ENCODE peak calls at places on chromosomes 12 and 14, in five cellular contexts. One of them, this sample, is unnamed.

GRCh38 chr12:25051583-25052190 is 102.8 kb upstream of the BCAT1 start:
- DNase-seq in MM.1S: peak; percentile 63
- DNase-seq in endodermal cell: no peak
- DNase-seq in mammary epithelial cell: no peak
- DNase-seq in GM23248: no peak
- DNase-seq in this sample: no peak

GRCh38 chr12:57233357-57234232 is 4.1 kb downstream of the SHMT2 start:
- DNase-seq in MM.1S: no peak
- DNase-seq in endodermal cell: peak; percentile 62
- DNase-seq in mammary epithelial cell: no peak
- DNase-seq in GM23248: peak; percentile 77
- DNase-seq in this sample: no peak

GRCh38 chr12:67827820-67828383 is 161.3 kb upstream of the IFNG-AS1 start:
- DNase-seq in MM.1S: no peak
- DNase-seq in endodermal cell: no peak
- DNase-seq in mammary epithelial cell: peak; percentile 99
- DNase-seq in GM23248: peak; percentile 98
- DNase-seq in this sample: peak; percentile 97

GRCh38 chr12:95802482-95803264 is 12.1 kb upstream of the NTN4 start:
- DNase-seq in MM.1S: no peak
- DNase-seq in endodermal cell: no peak
- DNase-seq in mammary epithelial cell: peak; percentile 88
- DNase-seq in GM23248: peak; percentile 86
- DNase-seq in this sample: peak; percentile 89

GRCh38 chr12:30019386-30020140 is 235.8 kb upstream of the TMTC1 start:
- DNase-seq in MM.1S: no peak
- DNase-seq in endodermal cell: no peak
- DNase-seq in mammary epithelial cell: no peak
- DNase-seq in GM23248: no peak
- DNase-seq in this sample: no peak

GRCh38 chr14:35215110-35215872 is 76.9 kb upstream of the PSMA6 start:
- DNase-seq in MM.1S: no peak
- DNase-seq in endodermal cell: no peak
- DNase-seq in mammary epithelial cell: peak; percentile 31
- DNase-seq in GM23248: peak; percentile 67
- DNase-seq in this sample: peak; percentile 18

GRCh38 chr14:62187265-62187664 is 425.0 kb downstream of the SNAPC1 start:
- DNase-seq in MM.1S: no peak
- DNase-seq in endodermal cell: peak; percentile 73
- DNase-seq in mammary epithelial cell: no peak
- DNase-seq in GM23248: no peak
- DNase-seq in this sample: no peak

GRCh38 chr12:15962760-15963159 is 51.6 kb downstream of the DERA start:
- DNase-seq in MM.1S: no peak
- DNase-seq in endodermal cell: no peak
- DNase-seq in mammary epithelial cell: peak; percentile 87
- DNase-seq in GM23248: peak; percentile 15
- DNase-seq in this sample: peak; percentile 77

GRCh38 chr12:26847431-26847830 is 14.4 kb upstream of the ITPR2 start:
- DNase-seq in MM.1S: no peak
- DNase-seq in endodermal cell: no peak
- DNase-seq in mammary epithelial cell: no peak
- DNase-seq in GM23248: no peak
- DNase-seq in this sample: no peak

GRCh38 chr12:101935769-101936741 is 58.7 kb downstream of the DRAM1 start:
- DNase-seq in MM.1S: peak; percentile 91
- DNase-seq in endodermal cell: peak; percentile 73
- DNase-seq in mammary epithelial cell: peak; percentile 96
- DNase-seq in GM23248: peak; percentile 97
- DNase-seq in this sample: peak; percentile 97

GRCh38 chr12:115709410-115710065 is 568.0 kb downstream of the MED13L start:
- DNase-seq in MM.1S: no peak
- DNase-seq in endodermal cell: no peak
- DNase-seq in mammary epithelial cell: no peak
- DNase-seq in GM23248: peak; percentile 22
- DNase-seq in this sample: no peak

GRCh38 chr12:114166360-114166759 is 200.2 kb upstream of the RBM19 start:
- DNase-seq in MM.1S: no peak
- DNase-seq in endodermal cell: peak; percentile 91
- DNase-seq in mammary epithelial cell: no peak
- DNase-seq in GM23248: peak; percentile 61
- DNase-seq in this sample: no peak

DNA sequence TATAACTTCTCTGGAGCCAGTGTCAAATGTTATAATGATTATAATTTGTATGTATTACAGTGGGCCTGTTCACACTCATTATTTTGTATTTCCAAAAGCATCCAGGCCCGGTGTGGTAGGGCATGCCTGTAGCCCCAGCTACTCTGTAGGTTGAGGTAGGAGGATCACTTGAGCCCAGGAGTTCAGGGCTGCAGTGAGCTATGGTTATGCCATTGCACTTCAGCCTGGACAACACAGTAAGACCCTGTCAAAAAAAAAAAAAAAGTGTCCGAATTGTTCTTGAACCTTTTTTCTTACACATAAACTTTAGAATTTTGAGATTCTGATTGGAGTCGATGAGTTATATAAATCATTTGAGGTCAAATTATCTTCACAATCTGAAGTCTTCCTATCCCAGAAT is 1.0 kb downstream of the ZNF84 start:
- DNase-seq in MM.1S: no peak
- DNase-seq in endodermal cell: no peak
- DNase-seq in mammary epithelial cell: no peak
- DNase-seq in GM23248: peak; percentile 6
- DNase-seq in this sample: no peak
- H3K27ac ChIP-seq in MM.1S: no peak overlapping the region
- H3K27ac ChIP-seq in endodermal cell: no peak overlapping the region
- H3K27ac ChIP-seq in mammary epithelial cell: peak overlapping the region; percentile 82
- H3K27ac ChIP-seq in GM23248: peak overlapping the region; percentile 72
- H3K27ac ChIP-seq in this sample: peak overlapping the region; percentile 30

DNA sequence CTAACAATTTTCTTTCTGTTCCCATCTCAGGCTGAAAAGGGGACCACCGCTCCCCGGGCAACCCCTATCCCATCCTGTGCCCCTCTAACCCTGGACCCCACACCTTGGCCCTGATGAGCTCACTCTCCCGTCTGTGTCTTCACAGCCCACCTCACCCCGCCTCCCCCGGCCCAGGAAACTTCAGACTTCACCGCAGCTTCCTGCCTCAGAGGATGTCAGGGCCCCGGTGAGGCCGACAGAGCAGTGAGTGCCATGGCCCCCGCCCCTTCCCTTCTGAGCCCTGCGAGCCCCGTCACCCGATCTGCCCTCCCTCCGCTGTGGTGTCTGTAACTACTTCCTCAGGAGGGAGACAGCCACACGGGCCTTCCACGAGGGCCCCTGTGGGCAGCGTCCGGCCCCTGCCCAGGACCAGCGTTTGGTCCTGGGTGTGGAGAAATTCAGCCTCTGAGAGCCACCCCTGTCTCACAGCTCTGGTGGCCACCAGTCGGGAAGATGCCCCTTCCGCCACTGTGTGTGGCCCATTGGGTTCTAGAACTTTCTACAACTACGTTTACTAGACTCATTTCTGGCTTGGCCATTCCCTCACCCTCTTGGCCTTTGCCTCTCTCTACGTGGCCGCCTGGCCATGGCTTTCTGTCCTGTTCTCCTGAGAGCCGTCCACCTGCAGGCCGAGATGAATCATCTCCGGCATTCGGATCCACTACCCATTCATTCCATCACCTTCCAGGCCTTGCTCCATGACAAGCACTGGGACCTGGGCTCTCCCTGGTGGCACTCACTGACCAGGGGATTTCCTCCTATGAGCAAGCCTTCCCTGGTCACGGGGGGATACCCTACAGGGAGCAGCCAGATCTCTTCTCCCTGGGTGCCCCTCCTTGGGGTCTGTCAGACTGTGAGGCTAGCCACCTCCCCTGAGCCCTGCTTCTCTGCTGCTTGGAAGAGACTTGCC is 3.4 kb downstream of the RHOF start:
- DNase-seq in MM.1S: peak; percentile 73
- DNase-seq in endodermal cell: no peak
- DNase-seq in mammary epithelial cell: no peak
- DNase-seq in GM23248: no peak
- DNase-seq in this sample: no peak
- H3K4me1 ChIP-seq in MM.1S: peaks cover 17% of the 10 kb centered on the region
- H3K4me1 ChIP-seq in endodermal cell: peaks cover 14% of the 10 kb centered on the region
- H3K4me1 ChIP-seq in mammary epithelial cell: peaks cover 30% of the 10 kb centered on the region
- H3K4me1 ChIP-seq in GM23248: peaks cover 12% of the 10 kb centered on the region
- H3K4me1 ChIP-seq in this sample: peaks cover under 1% of the 10 kb centered on the region

GRCh38 chr12:51905507-51906438 is 1.5 kb upstream of the ACVRL1 start:
- DNase-seq in MM.1S: no peak
- DNase-seq in endodermal cell: peak; percentile 62
- DNase-seq in mammary epithelial cell: no peak
- DNase-seq in GM23248: peak; percentile 91
- DNase-seq in this sample: peak; percentile 32

GRCh38 chr12:51907864-51908425 is 641 bp downstream of the ACVRL1 start:
- DNase-seq in MM.1S: no peak
- DNase-seq in endodermal cell: no peak
- DNase-seq in mammary epithelial cell: no peak
- DNase-seq in GM23248: no peak
- DNase-seq in this sample: no peak

GRCh38 chr12:51907083-51907863 is at the start of gene ACVRL1:
- DNase-seq in MM.1S: no peak
- DNase-seq in endodermal cell: peak; percentile 66
- DNase-seq in mammary epithelial cell: no peak
- DNase-seq in GM23248: peak; percentile 51
- DNase-seq in this sample: no peak

GRCh38 chr12:51904951-51905471 is 2.3 kb upstream of the ACVRL1 start:
- DNase-seq in MM.1S: no peak
- DNase-seq in endodermal cell: no peak
- DNase-seq in mammary epithelial cell: peak; percentile 24
- DNase-seq in GM23248: peak; percentile 91
- DNase-seq in this sample: peak; percentile 68

GRCh38 chr12:51906452-51907082 is 737 bp upstream of the ACVRL1 start:
- DNase-seq in MM.1S: no peak
- DNase-seq in endodermal cell: peak; percentile 60
- DNase-seq in mammary epithelial cell: no peak
- DNase-seq in GM23248: no peak
- DNase-seq in this sample: no peak
- H3K27ac ChIP-seq in MM.1S: no peak overlapping the region
- H3K27ac ChIP-seq in endodermal cell: no peak overlapping the region
- H3K27ac ChIP-seq in mammary epithelial cell: no peak overlapping the region
- H3K27ac ChIP-seq in GM23248: peak overlapping the region; percentile 97
- H3K27ac ChIP-seq in this sample: no peak overlapping the region

DNA sequence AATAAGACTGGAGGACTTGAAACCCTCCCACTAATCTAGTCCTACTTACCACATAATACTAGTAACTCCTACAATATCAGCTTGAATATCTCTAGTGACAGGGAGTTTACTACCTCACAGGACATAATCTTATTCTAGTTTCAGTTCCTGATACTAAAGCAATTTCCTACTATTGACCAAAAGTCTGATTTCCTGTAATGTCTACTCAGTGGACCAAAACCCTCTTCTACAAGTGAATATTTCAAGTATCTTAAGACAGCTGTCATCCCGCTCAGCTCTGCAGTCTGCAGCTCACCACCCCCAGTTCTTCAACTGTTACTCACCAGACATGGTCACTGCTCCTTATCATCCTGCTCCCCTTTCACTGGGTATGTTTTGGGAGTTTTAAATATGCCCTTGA is 70.8 kb upstream of the TMCC3 start:
- DNase-seq in MM.1S: no peak
- DNase-seq in endodermal cell: no peak
- DNase-seq in mammary epithelial cell: no peak
- DNase-seq in GM23248: no peak
- DNase-seq in this sample: no peak
- H3K4me1 ChIP-seq in MM.1S: peaks cover 10% of the 10 kb centered on the region
- H3K4me1 ChIP-seq in endodermal cell: no peaks in the 10 kb centered on the region
- H3K4me1 ChIP-seq in mammary epithelial cell: no peaks in the 10 kb centered on the region
- H3K4me1 ChIP-seq in GM23248: no peaks in the 10 kb centered on the region
- H3K4me1 ChIP-seq in this sample: peaks cover 8% of the 10 kb centered on the region

This sample was measured in foreskin keratinocyte.